ENCODE peak calls at places on chromosome 16, in nine cellular contexts. Y, T, E, N, Q, B, V, R and G are unnamed samples.

GRCh38 chr16:74216319-74216718 is 80.3 kb upstream of the PSMD7 start:
- DNase-seq in Y (no peak), T (no peak), E (no peak), N (no peak), Q (no peak), B (no peak), V (peak; percentile 22), R (no peak), G (no peak)

GRCh38 chr16:56617212-56618085 is 8.1 kb upstream of the MT1E start:
- DNase-seq in Y (no peak), T (peak; percentile 91), E (no peak), N (no peak), Q (no peak), B (peak; percentile 76), V (peak; percentile 28), R (no peak), G (peak; percentile 31)

GRCh38 chr16:25716186-25716585 is 24.4 kb downstream of the HS3ST4 start:
- DNase-seq in Y (no peak), T (no peak), E (no peak), N (no peak), Q (no peak), B (peak; percentile 48), V (no peak), R (no peak), G (peak; percentile 50)

GRCh38 chr16:86195863-86196630 is 297.1 kb downstream of the IRF8 start:
- DNase-seq in Y (no peak), T (no peak), E (no peak), N (no peak), Q (no peak), B (peak; percentile 62), V (no peak), R (no peak), G (no peak)

GRCh38 chr16:86100205-86101134 is 201.5 kb downstream of the IRF8 start:
- DNase-seq in Y (no peak), T (no peak), E (peak; percentile 68), N (no peak), Q (no peak), B (no peak), V (peak; percentile 25), R (no peak), G (no peak)

GRCh38 chr16:19115148-19116021 is 1.6 kb downstream of the ITPRIPL2 start:
- DNase-seq in Y (no peak), T (no peak), E (no peak), N (no peak), Q (no peak), B (no peak), V (no peak), R (no peak), G (no peak)

GRCh38 chr16:10390330-10390729 is 4.5 kb downstream of the ATF7IP2 start:
- DNase-seq in Y (no peak), T (no peak), E (no peak), N (no peak), Q (no peak), B (no peak), V (no peak), R (no peak), G (no peak)

GRCh38 chr16:3317315-3317999 is 12.2 kb downstream of the ZNF75A start:
- DNase-seq in Y (no peak), T (no peak), E (no peak), N (no peak), Q (peak; percentile 5), B (no peak), V (peak; percentile 11), R (no peak), G (no peak)

GRCh38 chr16:21088646-21089538 is 61.8 kb downstream of the DNAH3 start:
- DNase-seq in Y (no peak), T (no peak), E (no peak), N (no peak), Q (no peak), B (no peak), V (peak; percentile 36), R (no peak), G (peak; percentile 17)

GRCh38 chr16:75251280-75252048 is at the start of gene BCAR1:
- DNase-seq in Y (no peak), T (peak; percentile 92), E (peak; percentile 78), N (peak; percentile 75), Q (peak; percentile 82), B (peak; percentile 96), V (peak; percentile 94), R (peak; percentile 57), G (peak; percentile 78)

GRCh38 chr16:77812856-77813523 is 24.6 kb downstream of the VAT1L start:
- DNase-seq in Y (no peak), T (no peak), E (no peak), N (no peak), Q (no peak), B (no peak), V (no peak), R (no peak), G (no peak)

GRCh38 chr16:56683424-56684162 is 1.3 kb downstream of the MT1X start:
- DNase-seq in Y (no peak), T (peak; percentile 66), E (no peak), N (no peak), Q (no peak), B (no peak), V (no peak), R (no peak), G (no peak)

GRCh38 chr16:28494141-28494851 is at the start of gene APOBR:
- DNase-seq in Y (peak; percentile 92), T (no peak), E (no peak), N (no peak), Q (no peak), B (no peak), V (no peak), R (no peak), G (peak; percentile 72)

GRCh38 chr16:86634290-86634689 is 55.9 kb downstream of the FOXL1 start:
- DNase-seq in Y (no peak), T (no peak), E (no peak), N (no peak), Q (no peak), B (no peak), V (peak; percentile 19), R (no peak), G (peak; percentile 8)

GRCh38 chr16:13098536-13098935 is 197.1 kb downstream of the SHISA9 start:
- DNase-seq in Y (no peak), T (no peak), E (no peak), N (no peak), Q (no peak), B (no peak), V (no peak), R (no peak), G (no peak)

GRCh38 chr16:86789621-86790051 is 211.3 kb downstream of the FOXL1 start:
- DNase-seq in Y (no peak), T (no peak), E (no peak), N (no peak), Q (no peak), B (no peak), V (peak; percentile 21), R (no peak), G (no peak)

GRCh38 chr16:79613009-79613408 is 12.5 kb upstream of the MAF start:
- DNase-seq in Y (no peak), T (no peak), E (no peak), N (no peak), Q (no peak), B (no peak), V (no peak), R (no peak), G (no peak)

GRCh38 chr16:11621539-11621919 is 34.8 kb upstream of the LITAF start:
- DNase-seq in Y (no peak), T (no peak), E (no peak), N (no peak), Q (no peak), B (no peak), V (no peak), R (no peak), G (no peak)

GRCh38 chr16:17972460-17972943 is 364.0 kb downstream of the NPIPA8 start:
- DNase-seq in Y (no peak), T (peak; percentile 68), E (no peak), N (no peak), Q (no peak), B (no peak), V (no peak), R (no peak), G (no peak)

GRCh38 chr16:84795338-84796053 is 24.3 kb upstream of the CRISPLD2 start:
- DNase-seq in Y (no peak), T (peak; percentile 87), E (peak; percentile 92), N (no peak), Q (no peak), B (no peak), V (peak; percentile 66), R (no peak), G (no peak)

GRCh38 chr16:8892101-8892575 is 10.0 kb downstream of the LITAFD start:
- DNase-seq in Y (no peak), T (peak; percentile 70), E (no peak), N (no peak), Q (no peak), B (no peak), V (no peak), R (no peak), G (no peak)

GRCh38 chr16:25689137-25689836 is 2.5 kb upstream of the HS3ST4 start:
- DNase-seq in Y (no peak), T (no peak), E (no peak), N (no peak), Q (no peak), B (no peak), V (no peak), R (no peak), G (no peak)

GRCh38 chr16:57062329-57062728 is 30.1 kb upstream of the CPNE2 start:
- DNase-seq in Y (no peak), T (no peak), E (no peak), N (no peak), Q (no peak), B (no peak), V (no peak), R (no peak), G (no peak)

GRCh38 chr16:77271532-77272426 is 72.6 kb downstream of the SYCE1L start:
- DNase-seq in Y (no peak), T (no peak), E (no peak), N (no peak), Q (peak; percentile 24), B (no peak), V (no peak), R (no peak), G (peak; percentile 31)